ENCODE peak calls at places on chromosomes 4 and X, in nine cellular contexts. J is WTC11; H is A549; Q is fibroblast of lung; R is AML-193; D is NCI-H187; V is activated CD8-positive, alpha-beta memory T cell treated with anti-CD3 and anti-CD28 coated beads for 48 hours; X is cerebellum; T is H4. S is an unnamed sample.

GRCh38 chrX:11397680-11398079 is 104.5 kb downstream of the AMELX start:
- DNase-seq in X (no peak), V (no peak), T (no peak), R (no peak), H (no peak), J (no peak), Q (no peak), D (no peak), S (no peak)

GRCh38 chr4:155665054-155665453 is 1.6 kb upstream of the GUCY1A1 start:
- DNase-seq in V (no peak), Q (no peak), X (no peak), D (no peak), T (no peak), R (no peak), J (no peak), H (no peak), S (no peak)

GRCh38 chrX:129144172-129145038 is 378.9 kb downstream of the SMARCA1 start:
- DNase-seq in X (no peak), J (no peak), V (no peak), Q (no peak), H (peak), T (no peak), R (no peak), D (no peak), S (no peak)

GRCh38 chrX:110114260-110114776 is 111.4 kb downstream of the TMEM164 start:
- DNase-seq in H (no peak), T (no peak), X (no peak), Q (no peak), J (no peak), D (no peak), V (no peak), R (no peak), S (no peak)

GRCh38 chr4:10045481-10045880 is 24.2 kb upstream of the SLC2A9 start:
- DNase-seq in T (no peak), X (no peak), Q (no peak), V (no peak), J (no peak), H (peak), D (no peak), R (no peak), S (no peak)

GRCh38 chr4:96698891-96699290 is 859.0 kb downstream of the PDHA2 start:
- DNase-seq in R (no peak), V (no peak), D (no peak), J (no peak), X (no peak), Q (no peak), H (no peak), T (no peak), S (no peak)

GRCh38 chr4:40243390-40243948 is 46.6 kb downstream of the RHOH start:
- DNase-seq in X (no peak), D (no peak), H (no peak), T (no peak), J (no peak), R (no peak), V (no peak), Q (no peak), S (no peak)

GRCh38 chr4:4299006-4299405 is 9.0 kb downstream of the ZBTB49 start:
- DNase-seq in D (no peak), J (no peak), H (no peak), X (no peak), Q (no peak), T (no peak), V (no peak), R (no peak), S (no peak)

GRCh38 chrX:12065251-12065650 is 73.0 kb upstream of the FRMPD4 start:
- DNase-seq in X (no peak), D (no peak), J (peak), T (peak), R (no peak), V (no peak), Q (peak), H (peak), S (no peak)

GRCh38 chr4:3405176-3405575 is 36.6 kb upstream of the HGFAC start:
- DNase-seq in Q (no peak), J (no peak), D (no peak), X (no peak), R (no peak), V (no peak), H (no peak), T (no peak), S (no peak)

GRCh38 chrX:67570839-67571238 is 27.0 kb downstream of the AR start:
- DNase-seq in D (no peak), Q (no peak), H (no peak), J (no peak), X (no peak), R (no peak), T (no peak), V (no peak), S (no peak)

GRCh38 chr4:55184600-55185523 is 59.5 kb upstream of the KDR start:
- DNase-seq in T (no peak), D (no peak), X (no peak), H (peak), R (no peak), Q (peak), V (no peak), J (peak), S (no peak)

GRCh38 chr4:20019310-20020015 is 232.2 kb upstream of the SLIT2 start:
- DNase-seq in J (no peak), R (no peak), D (no peak), H (no peak), T (no peak), Q (no peak), V (no peak), X (no peak), S (no peak)

GRCh38 chr4:6258026-6258360 is 11.7 kb upstream of the WFS1 start:
- DNase-seq in R (no peak), J (no peak), V (no peak), T (no peak), X (no peak), D (no peak), Q (no peak), H (no peak), S (no peak)

S was measured in MV-4-11.